ENCODE peak calls at places on chromosomes 5 and 9, in five cellular contexts. J is HCT116, O is HL-60, Y is SK-N-SH, R is GM23338. D is an unnamed sample. For H3K27me3, the result is how much of the 10 kb centered on the place peaks cover.

GRCh38 chr5:96942911-96943310 is 7.0 kb downstream of the LNPEP start:
- DNase-seq in J (no peak), O (no peak), Y (no peak), R (no peak), D (no peak)

GRCh38 chr5:2738156-2738699 is 13.2 kb downstream of the IRX2 start:
- DNase-seq in J (no peak), O (no peak), Y (no peak), R (peak), D (no peak)

GRCh38 chr9:34413229-34413852 is 36.6 kb upstream of the MYORG start:
- DNase-seq in J (no peak), O (no peak), Y (no peak), R (peak), D (no peak)

GRCh38 chr9:4550777-4551476 is 60.7 kb downstream of the SLC1A1 start:
- DNase-seq in J (no peak), O (no peak), Y (no peak), R (no peak), D (no peak)

GRCh38 chr9:94860678-94861588 is 134.4 kb downstream of the AOPEP start:
- DNase-seq in J (no peak), O (peak), Y (no peak), R (no peak), D (no peak)

GRCh38 chr5:144076521-144077083 is 93.9 kb downstream of the YIPF5 start:
- DNase-seq in J (no peak), O (no peak), Y (no peak), R (peak), D (no peak)

GRCh38 chr9:38371495-38371894 is 21.0 kb upstream of the ALDH1B1 start:
- DNase-seq in J (peak), O (no peak), Y (no peak), R (no peak), D (peak)

GRCh38 chr5:141879941-141880738 is 1.9 kb upstream of the PCDH1 start:
- DNase-seq in J (no peak), O (no peak), Y (peak), R (peak), D (no peak)

GRCh38 chr5:163705983-163706771 is 200.8 kb downstream of the MAT2B start:
- DNase-seq in J (no peak), O (no peak), Y (no peak), R (no peak), D (no peak)

GRCh38 chr9:34642679-34643078 is 3.8 kb upstream of the GALT start:
- DNase-seq in J (no peak), O (no peak), Y (no peak), R (no peak), D (no peak)

GRCh38 chr5:135944564-135944963 is 10.2 kb downstream of the LECT2 start:
- DNase-seq in J (no peak), O (no peak), Y (no peak), R (no peak), D (no peak)

GRCh38 chr9:35904966-35905781 is 828 bp upstream of the HRCT1 start:
- DNase-seq in J (no peak), O (no peak), Y (no peak), R (no peak), D (no peak)

GRCh38 chr9:20606637-20607036 is 15.7 kb downstream of the MLLT3 start:
- DNase-seq in J (no peak), O (no peak), Y (no peak), R (peak), D (no peak)

GRCh38 chr5:91425046-91425445 is 41.9 kb upstream of the ARRDC3 start:
- DNase-seq in J (no peak), O (no peak), Y (no peak), R (peak), D (no peak)

GRCh38 chr9:104808030-104808614 is 44.2 kb downstream of the NIPSNAP3B start:
- DNase-seq in J (no peak), O (no peak), Y (peak), R (peak), D (no peak)

GRCh38 chr5:160692272-160692671 is 159.7 kb downstream of the ATP10B start:
- DNase-seq in J (no peak), O (no peak), Y (no peak), R (no peak), D (no peak)

GRCh38 chr5:90000351-90000750 is 409.2 kb downstream of the CETN3 start:
- DNase-seq in J (no peak), O (no peak), Y (no peak), R (peak), D (no peak)

GRCh38 chr5:10479226-10479721 is 37.6 kb downstream of the ROPN1L start:
- DNase-seq in J (no peak), O (no peak), Y (no peak), R (no peak), D (no peak)

GRCh38 chr5:117266237-117266725 is 691.7 kb upstream of the SEMA6A start:
- DNase-seq in J (peak), O (no peak), Y (no peak), R (no peak), D (no peak)

GRCh38 chr5:19608434-19608833 is 379.6 kb downstream of the CDH18 start:
- DNase-seq in J (no peak), O (no peak), Y (peak), R (peak), D (peak)

GRCh38 chr5:133409210-133409674 is 203.1 kb downstream of the FSTL4 start:
- DNase-seq in J (no peak), O (no peak), Y (no peak), R (no peak), D (no peak)

GRCh38 chr9:93170571-93170970 is 13.4 kb upstream of the WNK2 start:
- DNase-seq in J (no peak), O (no peak), Y (no peak), R (no peak), D (no peak)

GRCh38 chr9:115164511-115164974 is 46.6 kb upstream of the TNC start:
- DNase-seq in J (peak), O (no peak), Y (peak), R (no peak), D (no peak)

GRCh38 chr5:167950126-167950721 is 341.2 kb upstream of the WWC1 start:
- DNase-seq in J (no peak), O (no peak), Y (no peak), R (no peak), D (no peak)

GRCh38 chr5:167951121-167951520 is 340.3 kb upstream of the WWC1 start:
- DNase-seq in J (no peak), O (no peak), Y (no peak), R (no peak), D (no peak)

GRCh38 chr5:167949435-167949834 is 342.0 kb upstream of the WWC1 start:
- DNase-seq in J (no peak), O (no peak), Y (no peak), R (no peak), D (no peak)

GRCh38 chr5:167952278-167952990 is 339.0 kb upstream of the WWC1 start:
- DNase-seq in J (no peak), O (no peak), Y (no peak), R (no peak), D (no peak)

GRCh38 chr5:167953151-167953788 is 338.2 kb upstream of the WWC1 start:
- DNase-seq in J (no peak), O (no peak), Y (peak), R (no peak), D (no peak)
- TF ChIP-seq REST in J (no peak), O (no peak), Y (no peak), R (no peak), D (no peak)

GRCh38 chr5:157747173-157747758 is 3.8 kb downstream of the LSM11 start:
- DNase-seq in J (no peak), O (no peak), Y (no peak), R (no peak), D (no peak)

GRCh38 chr5:157750320-157750719 is 6.8 kb downstream of the LSM11 start:
- DNase-seq in J (no peak), O (no peak), Y (no peak), R (no peak), D (no peak)

GRCh38 chr5:157749462-157749799 is 5.9 kb downstream of the LSM11 start:
- DNase-seq in J (no peak), O (no peak), Y (no peak), R (no peak), D (no peak)

GRCh38 chr5:157748740-157749461 is 5.4 kb downstream of the LSM11 start:
- DNase-seq in J (no peak), O (no peak), Y (no peak), R (no peak), D (no peak)

DNA sequence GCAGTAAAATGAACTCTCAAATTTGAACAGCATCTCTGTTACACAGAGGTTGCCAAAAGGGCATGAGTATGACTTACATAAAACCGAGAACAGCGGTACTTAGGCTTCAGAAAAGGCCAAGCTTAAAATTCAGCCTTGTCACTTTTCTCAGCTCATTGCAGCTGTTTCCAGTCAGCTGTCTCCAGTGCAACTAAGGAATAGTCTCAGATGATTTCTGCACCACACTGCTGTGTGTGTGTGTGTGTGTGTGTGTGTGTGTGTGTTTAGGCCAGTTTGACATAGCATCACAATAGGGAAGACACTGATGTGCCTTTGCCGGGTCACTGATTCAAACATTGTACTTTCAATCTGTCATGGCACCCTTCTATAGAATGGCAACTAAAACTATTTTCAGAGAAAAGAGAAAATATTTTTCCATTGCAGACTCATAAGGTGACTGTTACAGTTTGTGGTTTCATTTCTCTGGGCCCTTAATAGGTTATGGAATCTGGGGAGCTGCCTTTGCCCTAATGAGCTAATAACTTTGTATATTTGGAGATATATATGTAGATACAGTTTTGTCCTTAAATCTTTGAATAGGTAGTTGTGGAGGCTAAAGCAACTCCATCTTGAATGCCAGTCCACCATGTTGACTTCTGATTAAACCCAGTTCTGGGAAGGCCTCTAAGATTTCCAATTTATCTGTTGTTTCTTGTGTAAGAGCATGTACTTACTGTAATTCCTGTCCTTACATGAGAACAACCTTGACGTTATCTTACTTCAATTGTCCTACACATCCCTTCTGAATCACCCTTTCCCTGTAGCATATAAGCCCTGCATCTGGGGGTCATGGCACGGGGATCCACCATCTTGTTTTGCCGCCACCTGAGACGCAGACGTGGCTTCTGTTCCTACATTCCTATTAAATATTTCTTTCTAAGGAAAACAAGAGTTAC is 4.5 kb downstream of the LSM11 start:
- DNase-seq in J (no peak), O (no peak), Y (no peak), R (no peak), D (no peak)
- H3K27ac ChIP-seq in J (no peak), O (no peak), Y (peak), R (no peak), D (no peak)

DNA sequence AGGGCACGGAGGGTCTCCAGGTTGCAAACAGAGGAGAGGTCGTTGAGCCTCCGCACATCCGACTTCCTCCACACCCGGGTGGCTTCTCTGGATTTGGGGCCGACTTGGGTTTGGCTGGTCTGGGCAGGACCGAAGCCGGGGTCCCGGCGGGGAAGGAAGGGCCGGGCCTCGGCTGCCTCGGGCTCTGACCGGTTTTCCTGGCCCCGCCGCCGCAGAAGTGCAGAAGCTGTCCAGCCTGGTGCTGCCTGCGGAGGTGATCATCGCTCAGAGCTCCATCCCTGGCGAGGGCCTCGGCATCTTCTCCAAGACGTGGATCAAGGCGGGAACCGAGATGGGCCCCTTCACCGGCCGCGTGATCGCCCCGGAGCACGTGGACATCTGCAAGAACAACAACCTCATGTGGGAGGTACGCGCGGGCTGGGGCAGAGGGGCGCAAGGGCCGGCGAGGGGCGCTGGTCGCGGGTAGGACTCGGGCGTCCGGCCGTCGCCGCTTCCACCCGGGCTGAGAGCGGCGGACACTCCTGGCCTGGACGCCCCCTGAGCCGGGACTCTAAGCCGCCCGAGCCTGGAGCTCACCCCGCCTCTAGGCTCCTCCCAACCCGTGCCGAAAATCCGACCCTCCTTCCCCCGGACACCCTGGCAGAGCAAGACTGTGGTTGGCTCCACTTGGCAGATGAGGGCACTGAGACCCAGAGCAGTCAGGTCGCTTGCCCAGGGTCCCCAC is 2.2 kb downstream of the PRDM12 start:
- DNase-seq in J (no peak), O (no peak), Y (peak), R (peak), D (no peak)
- H3K27me3 ChIP-seq in J (under half), O (half or more), Y (half or more), R (half or more), D (under half)

GRCh38 chr9:89662718-89663246 is 58.0 kb downstream of the GADD45G start:
- DNase-seq in J (no peak), O (no peak), Y (no peak), R (no peak), D (no peak)

GRCh38 chr9:89663264-89663970 is 58.6 kb downstream of the GADD45G start:
- DNase-seq in J (no peak), O (no peak), Y (no peak), R (no peak), D (no peak)

GRCh38 chr9:89660286-89660685 is 55.5 kb downstream of the GADD45G start:
- DNase-seq in J (no peak), O (peak), Y (no peak), R (no peak), D (no peak)

GRCh38 chr9:89661391-89661949 is 56.7 kb downstream of the GADD45G start:
- DNase-seq in J (no peak), O (peak), Y (no peak), R (no peak), D (no peak)

GRCh38 chr9:89661956-89662717 is 57.3 kb downstream of the GADD45G start:
- DNase-seq in J (peak), O (peak), Y (peak), R (peak), D (no peak)
- TF ChIP-seq REST in J (no peak), O (no peak), Y (no peak), R (no peak), D (no peak)

DNA sequence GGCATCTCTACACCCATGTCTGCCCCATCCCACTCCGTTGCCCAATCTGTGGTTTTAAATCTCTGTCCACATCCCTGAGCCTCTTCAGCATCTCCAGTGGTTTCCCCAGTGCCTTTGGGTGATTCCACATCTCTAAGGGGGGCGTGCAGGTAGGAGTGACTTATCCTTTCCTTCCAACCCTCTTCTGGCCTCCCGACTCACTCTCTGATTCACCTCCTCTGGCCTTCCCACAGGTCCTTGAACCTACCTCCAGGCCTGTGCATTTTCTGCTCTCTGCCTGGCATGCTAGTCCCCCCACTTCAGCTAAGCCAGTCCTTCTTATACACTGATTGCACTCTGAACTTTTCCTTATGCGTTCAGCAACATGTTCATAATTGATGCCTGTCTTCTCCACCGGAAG is 99.0 kb downstream of the RALGPS1 start:
- DNase-seq in J (no peak), O (no peak), Y (no peak), R (no peak), D (no peak)
- H3K27ac ChIP-seq in J (no peak), O (no peak), Y (no peak), R (no peak), D (no peak)

DNA sequence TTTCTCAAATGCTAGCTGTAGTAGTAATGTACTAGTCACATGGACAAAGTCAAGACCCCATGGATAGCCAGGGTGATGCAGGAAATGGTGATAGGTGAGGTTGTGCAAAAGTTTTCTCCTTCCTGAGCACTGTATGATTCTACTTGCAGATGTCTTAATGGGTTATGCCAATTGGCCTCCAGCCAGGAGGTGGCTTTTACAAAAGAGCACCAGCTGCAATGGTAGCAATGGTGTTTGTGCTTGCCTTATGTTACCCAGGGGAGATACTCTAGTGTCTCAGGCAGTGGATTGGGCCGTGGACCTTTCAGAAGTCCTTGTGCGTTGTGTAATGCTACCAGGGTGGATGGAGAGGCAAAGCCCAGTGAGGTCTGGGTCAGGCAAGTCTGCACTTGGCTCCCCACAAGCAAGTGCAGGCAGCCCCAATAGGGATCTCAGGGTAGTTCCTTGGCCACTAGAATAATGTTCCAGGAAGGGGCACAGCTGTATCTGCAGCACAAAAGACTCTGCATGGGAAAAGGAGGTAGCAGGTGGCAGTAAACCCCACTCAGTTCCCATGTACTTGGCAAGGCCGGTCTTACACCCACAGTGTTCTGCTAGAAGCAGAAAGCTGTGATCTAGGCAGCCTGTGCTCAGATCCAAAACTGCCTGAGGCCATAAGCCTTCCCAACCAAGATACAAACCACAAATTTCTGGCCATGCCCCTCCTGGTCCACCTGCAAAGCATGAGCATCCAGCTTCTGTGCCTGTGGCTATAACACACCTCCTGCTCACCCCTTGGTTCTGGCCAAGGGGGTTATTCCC is 46.4 kb upstream of the EDIL3 start:
- DNase-seq in J (no peak), O (no peak), Y (no peak), R (no peak), D (no peak)
- H3K27me3 ChIP-seq in J (under half), O (under half), Y (under half), R (under half), D (under half)

DNA sequence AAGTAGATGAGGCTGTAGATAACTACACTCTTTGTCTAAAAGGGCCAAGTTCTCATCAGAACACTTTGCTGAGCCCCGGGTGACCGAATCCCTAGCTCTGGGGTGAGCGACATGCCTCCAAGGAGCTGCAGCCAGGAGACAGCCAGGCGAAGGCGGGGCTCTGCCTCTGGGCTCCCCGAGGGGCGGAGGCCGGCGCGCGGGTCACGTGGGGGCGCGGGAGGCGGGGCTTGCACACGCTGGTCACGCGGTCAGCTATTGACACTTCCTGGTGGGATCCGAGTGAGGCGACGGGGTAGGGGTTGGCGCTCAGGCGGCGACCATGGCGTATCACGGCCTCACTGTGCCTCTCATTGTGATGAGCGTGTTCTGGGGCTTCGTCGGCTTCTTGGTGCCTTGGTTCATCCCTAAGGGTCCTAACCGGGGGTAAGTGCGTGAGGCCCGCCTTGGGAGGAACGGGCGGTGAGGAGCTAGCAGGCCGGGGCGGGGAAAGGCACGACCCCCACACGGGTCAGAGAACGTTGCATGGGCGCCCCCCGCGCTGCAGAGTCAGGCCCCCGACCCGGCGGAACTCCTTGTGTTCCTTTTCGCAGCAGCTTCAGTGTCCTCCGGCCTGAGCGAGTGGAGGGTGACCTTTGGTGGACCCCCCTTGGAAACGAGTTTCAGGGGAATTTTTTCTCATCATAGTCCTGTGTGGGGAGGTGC is at the start of gene ATP6V0E1:
- DNase-seq in J (peak), O (peak), Y (peak), R (peak), D (peak)
- TF ChIP-seq REST in J (no peak), O (no peak), Y (no peak), R (no peak), D (no peak)

GRCh38 chr5:177085985-177086917 is at the start of gene FGFR4:
- DNase-seq in J (peak), O (peak), Y (peak), R (peak), D (no peak)
- H3K27ac ChIP-seq in J (peak), O (no peak), Y (no peak), R (peak), D (no peak)

GRCh38 chr9:101738566-101739183 is at the start of gene GRIN3A:
- DNase-seq in J (no peak), O (no peak), Y (peak), R (peak), D (no peak)
- H3K27me3 ChIP-seq in J (under half), O (under half), Y (under half), R (half or more), D (under half)

D was measured in Panc1.